ENCODE peak calls at places on chromosomes 5 and 9, in ten cellular contexts. R is EH; L is HuH-7; S is activated CD4-positive, alpha-beta T cell treated with anti-CD3 and anti-CD28 coated beads, Interleukin-2, amount 50 U/mL, for 48 hours; C is stimulated activated CD8-positive, alpha-beta memory T cell treated with anti-CD3 and anti-CD28 coated beads, Interleukin-4, amount 100 ng/mL, for 1 hour; A is astrocyte of the spinal cord; I is NCI-H345; W is lower leg skin; H is iris pigment epithelial cell; E is fibroblast of the aortic adventitia. X is an unnamed sample.

GRCh38 chr9:107214381-107214780 is 68.7 kb upstream of the RAD23B start:
- DNase-seq in R (peak), L (no peak), H (peak), C (no peak), S (no peak), W (no peak), I (no peak), A (no peak), E (no peak), X (no peak)

GRCh38 chr5:178527458-178528307 is 62.5 kb downstream of the COL23A1 start:
- DNase-seq in R (no peak), E (no peak), S (no peak), L (no peak), A (peak), H (no peak), W (no peak), C (no peak), I (no peak), X (peak)

GRCh38 chr9:128271112-128271511 is 4.7 kb downstream of the GOLGA2 start:
- DNase-seq in A (no peak), L (no peak), W (no peak), S (no peak), C (no peak), E (no peak), I (no peak), R (no peak), H (no peak), X (no peak)

GRCh38 chr9:136618578-136619547 is 43.9 kb upstream of the EGFL7 start:
- DNase-seq in L (no peak), C (no peak), R (no peak), W (no peak), E (no peak), A (no peak), H (no peak), S (no peak), I (no peak), X (no peak)

GRCh38 chr9:95635986-95636600 is 119.3 kb upstream of the PTCH1 start:
- DNase-seq in S (no peak), A (no peak), E (no peak), I (no peak), L (no peak), H (peak), C (no peak), W (no peak), R (peak), X (no peak)

GRCh38 chr5:40991168-40991980 is 79.8 kb downstream of the MROH2B start:
- DNase-seq in R (peak), L (peak), A (peak), E (peak), S (no peak), I (no peak), W (peak), C (no peak), H (peak), X (peak)

GRCh38 chr9:88092699-88093359 is 45.4 kb downstream of the SPATA31C2 start:
- DNase-seq in R (no peak), C (no peak), I (no peak), L (peak), E (peak), S (no peak), W (no peak), A (no peak), H (peak), X (no peak)

GRCh38 chr5:151014680-151015343 is 5.6 kb upstream of the GPX3 start:
- DNase-seq in H (no peak), E (no peak), S (no peak), I (no peak), C (no peak), A (no peak), W (no peak), R (no peak), L (peak), X (no peak)

GRCh38 chr9:108245901-108246300 is 609.9 kb downstream of the ACTL7B start:
- DNase-seq in I (no peak), W (no peak), L (no peak), S (no peak), R (no peak), A (no peak), H (no peak), E (no peak), C (no peak), X (no peak)

GRCh38 chr9:116697341-116697740 is 10.2 kb downstream of the TRIM32 start:
- DNase-seq in E (peak), C (no peak), W (no peak), R (peak), S (no peak), A (peak), H (peak), L (no peak), I (no peak), X (no peak)

GRCh38 chr5:95619518-95620029 is 313 bp upstream of the GPR150 start:
- DNase-seq in C (no peak), E (no peak), I (peak), H (no peak), S (peak), A (no peak), W (no peak), L (no peak), R (no peak), X (no peak)

GRCh38 chr9:136297016-136297691 is 6.7 kb downstream of the CCDC187 start:
- DNase-seq in W (no peak), L (peak), C (no peak), S (no peak), E (no peak), I (peak), A (no peak), H (no peak), R (no peak), X (no peak)

GRCh38 chr9:18542837-18543405 is 69.0 kb downstream of the ADAMTSL1 start:
- DNase-seq in H (peak), C (no peak), W (no peak), L (no peak), E (peak), S (no peak), A (peak), I (no peak), R (no peak), X (no peak)

GRCh38 chr5:89513299-89514044 is 630.5 kb upstream of the MEF2C start:
- DNase-seq in L (no peak), A (no peak), W (no peak), R (no peak), C (no peak), I (no peak), E (no peak), S (no peak), H (no peak), X (no peak)

GRCh38 chr9:124001445-124001799 is 10.1 kb upstream of the LHX2 start:
- DNase-seq in L (no peak), H (no peak), I (no peak), R (no peak), A (no peak), W (no peak), S (no peak), E (no peak), C (no peak), X (no peak)

GRCh38 chr5:59685131-59685530 is 208.4 kb downstream of the PDE4D start:
- DNase-seq in W (no peak), A (no peak), L (no peak), R (no peak), E (no peak), H (peak), I (no peak), S (no peak), C (no peak), X (no peak)

GRCh38 chr5:139949710-139950109 is 93.4 kb downstream of the NRG2 start:
- DNase-seq in R (no peak), L (no peak), E (no peak), I (no peak), S (no peak), W (no peak), A (no peak), H (no peak), C (no peak), X (no peak)

GRCh38 chr5:73858786-73859185 is 232.8 kb downstream of the ARHGEF28 start:
- DNase-seq in L (no peak), W (no peak), I (no peak), A (no peak), S (no peak), C (no peak), H (peak), R (peak), E (no peak), X (no peak)

GRCh38 chr5:138179277-138179857 is 455 bp downstream of the KIF20A start:
- DNase-seq in C (no peak), W (no peak), A (no peak), S (peak), R (peak), I (no peak), E (no peak), H (peak), L (no peak), X (no peak)